ENCODE peak calls at places on chromosome 7, in ten cellular contexts. K, B, U, W, R, M, S, N, I and P are unnamed samples.
A peak's percentile ranks its signal among the peaks of the same experiment; 100 is the strongest.

GRCh38 chr7:33932221-33932620 is 26.9 kb downstream of the BMPER start:
- DNase-seq in K (no peak), B (no peak), U (no peak), W (no peak), R (no peak), M (no peak), S (no peak), N (no peak), I (no peak), P (no peak)

GRCh38 chr7:76423666-76424412 is 911 bp upstream of the ZP3 start:
- DNase-seq in K (no peak), B (no peak), U (no peak), W (peak; percentile 13), R (peak; percentile 5), M (peak; percentile 65), S (no peak), N (no peak), I (no peak), P (no peak)

GRCh38 chr7:6614941-6615737 is at the start of gene ZNF853:
- DNase-seq in K (no peak), B (no peak), U (no peak), W (no peak), R (no peak), M (peak; percentile 27), S (no peak), N (no peak), I (no peak), P (no peak)

GRCh38 chr7:7867835-7868234 is 100.8 kb upstream of the GLCCI1 start:
- DNase-seq in K (peak; percentile 44), B (no peak), U (no peak), W (no peak), R (no peak), M (no peak), S (no peak), N (no peak), I (no peak), P (peak; percentile 9)

GRCh38 chr7:26525413-26526287 is 234.0 kb downstream of the SNX10 start:
- DNase-seq in K (peak; percentile 95), B (no peak), U (no peak), W (no peak), R (no peak), M (no peak), S (no peak), N (no peak), I (no peak), P (peak; percentile 89)

GRCh38 chr7:94244760-94245159 is 149.9 kb upstream of the COL1A2 start:
- DNase-seq in K (no peak), B (no peak), U (no peak), W (no peak), R (no peak), M (no peak), S (peak; percentile 38), N (no peak), I (no peak), P (no peak)

GRCh38 chr7:25059576-25059975 is 65.5 kb downstream of the CYCS start:
- DNase-seq in K (no peak), B (no peak), U (no peak), W (no peak), R (no peak), M (no peak), S (no peak), N (no peak), I (no peak), P (no peak)

GRCh38 chr7:139887895-139888518 is 58.9 kb downstream of the TBXAS1 start:
- DNase-seq in K (no peak), B (no peak), U (no peak), W (no peak), R (no peak), M (no peak), S (no peak), N (no peak), I (no peak), P (no peak)

GRCh38 chr7:12110425-12110824 is 100.7 kb upstream of the TMEM106B start:
- DNase-seq in K (no peak), B (no peak), U (no peak), W (no peak), R (no peak), M (no peak), S (no peak), N (no peak), I (no peak), P (no peak)

GRCh38 chr7:140400381-140400780 is 2.1 kb upstream of the SLC37A3 start:
- DNase-seq in K (no peak), B (no peak), U (no peak), W (no peak), R (no peak), M (no peak), S (no peak), N (no peak), I (no peak), P (no peak)

GRCh38 chr7:110839866-110840265 is 251.1 kb upstream of the LRRN3 start:
- DNase-seq in K (peak; percentile 76), B (peak; percentile 80), U (no peak), W (peak; percentile 78), R (peak; percentile 48), M (peak; percentile 2), S (peak; percentile 14), N (no peak), I (no peak), P (peak; percentile 84)

GRCh38 chr7:36546331-36546730 is 156.7 kb downstream of the ANLN start:
- DNase-seq in K (no peak), B (no peak), U (no peak), W (no peak), R (no peak), M (no peak), S (no peak), N (no peak), I (no peak), P (no peak)

GRCh38 chr7:108488902-108489538 is 32.8 kb upstream of the NRCAM start:
- DNase-seq in K (no peak), B (no peak), U (no peak), W (peak; percentile 67), R (no peak), M (no peak), S (no peak), N (no peak), I (no peak), P (no peak)

GRCh38 chr7:36266201-36266600 is 113.1 kb downstream of the EEPD1 start:
- DNase-seq in K (no peak), B (no peak), U (no peak), W (no peak), R (no peak), M (no peak), S (no peak), N (no peak), I (no peak), P (no peak)

GRCh38 chr7:134648456-134648855 is 1.8 kb downstream of the BPGM start:
- DNase-seq in K (no peak), B (no peak), U (no peak), W (no peak), R (no peak), M (no peak), S (no peak), N (no peak), I (no peak), P (no peak)

GRCh38 chr7:11833431-11833830 is 1.4 kb upstream of the THSD7A start:
- DNase-seq in K (peak; percentile 85), B (peak; percentile 78), U (no peak), W (no peak), R (no peak), M (no peak), S (no peak), N (no peak), I (no peak), P (peak; percentile 57)

GRCh38 chr7:127786184-127786583 is 134.2 kb downstream of the SND1 start:
- DNase-seq in K (no peak), B (no peak), U (no peak), W (peak; percentile 52), R (no peak), M (no peak), S (peak; percentile 45), N (no peak), I (no peak), P (no peak)

GRCh38 chr7:116912269-116912909 is 40.9 kb upstream of the ST7 start:
- DNase-seq in K (no peak), B (no peak), U (no peak), W (no peak), R (no peak), M (no peak), S (no peak), N (no peak), I (no peak), P (no peak)

GRCh38 chr7:7548407-7548806 is 12.7 kb upstream of the COL28A1 start:
- DNase-seq in K (no peak), B (no peak), U (no peak), W (no peak), R (no peak), M (no peak), S (no peak), N (no peak), I (no peak), P (no peak)

GRCh38 chr7:43362652-43363428 is 220.1 kb upstream of the STK17A start:
- DNase-seq in K (peak; percentile 92), B (peak; percentile 61), U (no peak), W (peak; percentile 36), R (peak; percentile 15), M (peak; percentile 37), S (peak; percentile 40), N (no peak), I (peak; percentile 32), P (no peak)

GRCh38 chr7:26136831-26137230 is 15.2 kb upstream of the NFE2L3 start:
- DNase-seq in K (no peak), B (no peak), U (no peak), W (no peak), R (no peak), M (no peak), S (no peak), N (no peak), I (no peak), P (no peak)

GRCh38 chr7:150507947-150508602 is 6.6 kb upstream of the GIMAP7 start:
- DNase-seq in K (no peak), B (no peak), U (no peak), W (no peak), R (no peak), M (no peak), S (no peak), N (no peak), I (no peak), P (no peak)

GRCh38 chr7:149850007-149850594 is 11.9 kb downstream of the ZNF862 start:
- DNase-seq in K (no peak), B (no peak), U (no peak), W (no peak), R (no peak), M (no peak), S (no peak), N (no peak), I (no peak), P (no peak)

GRCh38 chr7:83119002-83119358 is 43.7 kb downstream of the PCLO start:
- DNase-seq in K (no peak), B (no peak), U (no peak), W (no peak), R (no peak), M (no peak), S (no peak), N (no peak), I (no peak), P (no peak)

GRCh38 chr7:27462575-27463270 is 200.0 kb downstream of the HIBADH start:
- DNase-seq in K (no peak), B (no peak), U (no peak), W (peak; percentile 89), R (peak; percentile 12), M (no peak), S (peak; percentile 61), N (no peak), I (no peak), P (no peak)